ENCODE peak calls at places on chromosomes 13 and 19, in ten cellular contexts. One of them, this sample, is unnamed.

GRCh38 chr13:55298201-55298600 is 1842.5 kb upstream of the PRR20A start:
- DNase-seq in tibial nerve: no peak
- DNase-seq in naive thymus-derived CD4-positive, alpha-beta T cell: no peak
- DNase-seq in astrocyte: no peak
- DNase-seq in NT2/D1: no peak
- DNase-seq in heart left ventricle: no peak
- DNase-seq in lung: no peak
- DNase-seq in body of pancreas: no peak
- DNase-seq in CD4-positive, CD25-positive, alpha-beta regulatory T cell: no peak
- DNase-seq in thyroid gland: no peak
- DNase-seq in this sample: no peak

GRCh38 chr19:45506246-45506990 is 861 bp upstream of the VASP start:
- DNase-seq in tibial nerve: peak; percentile 92
- DNase-seq in naive thymus-derived CD4-positive, alpha-beta T cell: peak; percentile 99
- DNase-seq in astrocyte: peak; percentile 81
- DNase-seq in NT2/D1: peak; percentile 84
- DNase-seq in heart left ventricle: peak; percentile 95
- DNase-seq in lung: peak; percentile 96
- DNase-seq in body of pancreas: peak; percentile 96
- DNase-seq in CD4-positive, CD25-positive, alpha-beta regulatory T cell: peak; percentile 92
- DNase-seq in thyroid gland: peak; percentile 95
- DNase-seq in this sample: peak; percentile 99

GRCh38 chr13:59691501-59692066 is 472.1 kb downstream of the DIAPH3 start:
- DNase-seq in tibial nerve: no peak
- DNase-seq in naive thymus-derived CD4-positive, alpha-beta T cell: no peak
- DNase-seq in astrocyte: no peak
- DNase-seq in NT2/D1: no peak
- DNase-seq in heart left ventricle: no peak
- DNase-seq in lung: no peak
- DNase-seq in body of pancreas: no peak
- DNase-seq in CD4-positive, CD25-positive, alpha-beta regulatory T cell: no peak
- DNase-seq in thyroid gland: no peak
- DNase-seq in this sample: no peak

GRCh38 chr19:5137114-5137513 is 168.2 kb downstream of the KDM4B start:
- DNase-seq in tibial nerve: no peak
- DNase-seq in naive thymus-derived CD4-positive, alpha-beta T cell: no peak
- DNase-seq in astrocyte: no peak
- DNase-seq in NT2/D1: no peak
- DNase-seq in heart left ventricle: no peak
- DNase-seq in lung: no peak
- DNase-seq in body of pancreas: no peak
- DNase-seq in CD4-positive, CD25-positive, alpha-beta regulatory T cell: no peak
- DNase-seq in thyroid gland: no peak
- DNase-seq in this sample: no peak

GRCh38 chr13:35699805-35700204 is 223.3 kb upstream of the MAB21L1 start:
- DNase-seq in tibial nerve: peak; percentile 58
- DNase-seq in naive thymus-derived CD4-positive, alpha-beta T cell: no peak
- DNase-seq in astrocyte: peak; percentile 63
- DNase-seq in NT2/D1: no peak
- DNase-seq in heart left ventricle: no peak
- DNase-seq in lung: no peak
- DNase-seq in body of pancreas: no peak
- DNase-seq in CD4-positive, CD25-positive, alpha-beta regulatory T cell: no peak
- DNase-seq in thyroid gland: no peak
- DNase-seq in this sample: no peak

GRCh38 chr19:46753420-46754155 is 7.3 kb upstream of the STRN4 start:
- DNase-seq in tibial nerve: peak; percentile 56
- DNase-seq in naive thymus-derived CD4-positive, alpha-beta T cell: peak; percentile 66
- DNase-seq in astrocyte: no peak
- DNase-seq in NT2/D1: no peak
- DNase-seq in heart left ventricle: no peak
- DNase-seq in lung: peak; percentile 62
- DNase-seq in body of pancreas: peak; percentile 71
- DNase-seq in CD4-positive, CD25-positive, alpha-beta regulatory T cell: peak; percentile 52
- DNase-seq in thyroid gland: peak; percentile 73
- DNase-seq in this sample: peak; percentile 45

GRCh38 chr19:19672816-19673215 is 4.2 kb downstream of the ZNF101 start:
- DNase-seq in tibial nerve: no peak
- DNase-seq in naive thymus-derived CD4-positive, alpha-beta T cell: no peak
- DNase-seq in astrocyte: no peak
- DNase-seq in NT2/D1: no peak
- DNase-seq in heart left ventricle: no peak
- DNase-seq in lung: no peak
- DNase-seq in body of pancreas: no peak
- DNase-seq in CD4-positive, CD25-positive, alpha-beta regulatory T cell: no peak
- DNase-seq in thyroid gland: no peak
- DNase-seq in this sample: no peak

GRCh38 chr19:4567584-4568071 is 8.1 kb upstream of the SEMA6B start:
- DNase-seq in tibial nerve: peak; percentile 74
- DNase-seq in naive thymus-derived CD4-positive, alpha-beta T cell: peak; percentile 65
- DNase-seq in astrocyte: no peak
- DNase-seq in NT2/D1: peak; percentile 63
- DNase-seq in heart left ventricle: peak; percentile 70
- DNase-seq in lung: peak; percentile 51
- DNase-seq in body of pancreas: peak; percentile 57
- DNase-seq in CD4-positive, CD25-positive, alpha-beta regulatory T cell: peak; percentile 38
- DNase-seq in thyroid gland: peak; percentile 41
- DNase-seq in this sample: peak; percentile 47

GRCh38 chr19:16036397-16036925 is 39.8 kb upstream of the TPM4 start:
- DNase-seq in tibial nerve: no peak
- DNase-seq in naive thymus-derived CD4-positive, alpha-beta T cell: no peak
- DNase-seq in astrocyte: no peak
- DNase-seq in NT2/D1: no peak
- DNase-seq in heart left ventricle: no peak
- DNase-seq in lung: no peak
- DNase-seq in body of pancreas: no peak
- DNase-seq in CD4-positive, CD25-positive, alpha-beta regulatory T cell: no peak
- DNase-seq in thyroid gland: no peak
- DNase-seq in this sample: no peak

GRCh38 chr19:38663156-38663651 is 15.8 kb downstream of the ACTN4 start:
- DNase-seq in tibial nerve: no peak
- DNase-seq in naive thymus-derived CD4-positive, alpha-beta T cell: no peak
- DNase-seq in astrocyte: no peak
- DNase-seq in NT2/D1: no peak
- DNase-seq in heart left ventricle: no peak
- DNase-seq in lung: no peak
- DNase-seq in body of pancreas: no peak
- DNase-seq in CD4-positive, CD25-positive, alpha-beta regulatory T cell: no peak
- DNase-seq in thyroid gland: no peak
- DNase-seq in this sample: no peak

GRCh38 chr19:38665219-38665931 is 17.9 kb downstream of the ACTN4 start:
- DNase-seq in tibial nerve: no peak
- DNase-seq in naive thymus-derived CD4-positive, alpha-beta T cell: no peak
- DNase-seq in astrocyte: no peak
- DNase-seq in NT2/D1: no peak
- DNase-seq in heart left ventricle: no peak
- DNase-seq in lung: no peak
- DNase-seq in body of pancreas: no peak
- DNase-seq in CD4-positive, CD25-positive, alpha-beta regulatory T cell: no peak
- DNase-seq in thyroid gland: no peak
- DNase-seq in this sample: no peak

GRCh38 chr19:38663957-38664502 is 16.6 kb downstream of the ACTN4 start:
- DNase-seq in tibial nerve: no peak
- DNase-seq in naive thymus-derived CD4-positive, alpha-beta T cell: no peak
- DNase-seq in astrocyte: no peak
- DNase-seq in NT2/D1: no peak
- DNase-seq in heart left ventricle: peak; percentile 81
- DNase-seq in lung: no peak
- DNase-seq in body of pancreas: no peak
- DNase-seq in CD4-positive, CD25-positive, alpha-beta regulatory T cell: no peak
- DNase-seq in thyroid gland: peak; percentile 57
- DNase-seq in this sample: no peak

GRCh38 chr19:38665950-38666661 is 18.7 kb downstream of the ACTN4 start:
- DNase-seq in tibial nerve: peak; percentile 65
- DNase-seq in naive thymus-derived CD4-positive, alpha-beta T cell: no peak
- DNase-seq in astrocyte: peak; percentile 64
- DNase-seq in NT2/D1: peak; percentile 77
- DNase-seq in heart left ventricle: peak; percentile 82
- DNase-seq in lung: peak; percentile 83
- DNase-seq in body of pancreas: peak; percentile 70
- DNase-seq in CD4-positive, CD25-positive, alpha-beta regulatory T cell: no peak
- DNase-seq in thyroid gland: peak; percentile 78
- DNase-seq in this sample: no peak

GRCh38 chr19:38664503-38665211 is 17.2 kb downstream of the ACTN4 start:
- DNase-seq in tibial nerve: no peak
- DNase-seq in naive thymus-derived CD4-positive, alpha-beta T cell: no peak
- DNase-seq in astrocyte: no peak
- DNase-seq in NT2/D1: no peak
- DNase-seq in heart left ventricle: peak; percentile 60
- DNase-seq in lung: no peak
- DNase-seq in body of pancreas: no peak
- DNase-seq in CD4-positive, CD25-positive, alpha-beta regulatory T cell: no peak
- DNase-seq in thyroid gland: no peak
- DNase-seq in this sample: no peak
- H3K4me1 ChIP-seq in tibial nerve: peaks cover 81% of the 10 kb centered on the region
- H3K4me1 ChIP-seq in naive thymus-derived CD4-positive, alpha-beta T cell: peaks cover 30% of the 10 kb centered on the region
- H3K4me1 ChIP-seq in astrocyte: peaks cover 86% of the 10 kb centered on the region
- H3K4me1 ChIP-seq in NT2/D1: peaks cover 22% of the 10 kb centered on the region
- H3K4me1 ChIP-seq in heart left ventricle: peaks cover 54% of the 10 kb centered on the region
- H3K4me1 ChIP-seq in lung: peaks cover 65% of the 10 kb centered on the region
- H3K4me1 ChIP-seq in body of pancreas: peaks cover 100% of the 10 kb centered on the region
- H3K4me1 ChIP-seq in CD4-positive, CD25-positive, alpha-beta regulatory T cell: peaks cover 82% of the 10 kb centered on the region
- H3K4me1 ChIP-seq in thyroid gland: peaks cover 100% of the 10 kb centered on the region
- H3K4me1 ChIP-seq in this sample: peaks cover 83% of the 10 kb centered on the region

GRCh38 chr13:46609052-46609451 is 56.1 kb downstream of the LRCH1 start:
- DNase-seq in tibial nerve: no peak
- DNase-seq in naive thymus-derived CD4-positive, alpha-beta T cell: no peak
- DNase-seq in astrocyte: no peak
- DNase-seq in NT2/D1: no peak
- DNase-seq in heart left ventricle: no peak
- DNase-seq in lung: no peak
- DNase-seq in body of pancreas: no peak
- DNase-seq in CD4-positive, CD25-positive, alpha-beta regulatory T cell: no peak
- DNase-seq in thyroid gland: no peak
- DNase-seq in this sample: no peak

GRCh38 chr13:46612258-46612657 is 59.3 kb downstream of the LRCH1 start:
- DNase-seq in tibial nerve: no peak
- DNase-seq in naive thymus-derived CD4-positive, alpha-beta T cell: no peak
- DNase-seq in astrocyte: no peak
- DNase-seq in NT2/D1: no peak
- DNase-seq in heart left ventricle: no peak
- DNase-seq in lung: no peak
- DNase-seq in body of pancreas: no peak
- DNase-seq in CD4-positive, CD25-positive, alpha-beta regulatory T cell: no peak
- DNase-seq in thyroid gland: no peak
- DNase-seq in this sample: no peak

GRCh38 chr13:46607768-46608553 is 55.0 kb downstream of the LRCH1 start:
- DNase-seq in tibial nerve: no peak
- DNase-seq in naive thymus-derived CD4-positive, alpha-beta T cell: no peak
- DNase-seq in astrocyte: no peak
- DNase-seq in NT2/D1: no peak
- DNase-seq in heart left ventricle: no peak
- DNase-seq in lung: no peak
- DNase-seq in body of pancreas: no peak
- DNase-seq in CD4-positive, CD25-positive, alpha-beta regulatory T cell: no peak
- DNase-seq in thyroid gland: no peak
- DNase-seq in this sample: no peak

GRCh38 chr13:46606915-46607413 is 54.0 kb downstream of the LRCH1 start:
- DNase-seq in tibial nerve: no peak
- DNase-seq in naive thymus-derived CD4-positive, alpha-beta T cell: no peak
- DNase-seq in astrocyte: no peak
- DNase-seq in NT2/D1: no peak
- DNase-seq in heart left ventricle: no peak
- DNase-seq in lung: no peak
- DNase-seq in body of pancreas: no peak
- DNase-seq in CD4-positive, CD25-positive, alpha-beta regulatory T cell: no peak
- DNase-seq in thyroid gland: no peak
- DNase-seq in this sample: no peak

GRCh38 chr13:46609726-46610125 is 56.8 kb downstream of the LRCH1 start:
- DNase-seq in tibial nerve: no peak
- DNase-seq in naive thymus-derived CD4-positive, alpha-beta T cell: no peak
- DNase-seq in astrocyte: no peak
- DNase-seq in NT2/D1: no peak
- DNase-seq in heart left ventricle: no peak
- DNase-seq in lung: no peak
- DNase-seq in body of pancreas: no peak
- DNase-seq in CD4-positive, CD25-positive, alpha-beta regulatory T cell: no peak
- DNase-seq in thyroid gland: no peak
- DNase-seq in this sample: no peak
- H3K4me1 ChIP-seq in tibial nerve: peaks cover 20% of the 10 kb centered on the region
- H3K4me1 ChIP-seq in naive thymus-derived CD4-positive, alpha-beta T cell: no peaks in the 10 kb centered on the region
- H3K4me1 ChIP-seq in astrocyte: peaks cover 11% of the 10 kb centered on the region
- H3K4me1 ChIP-seq in NT2/D1: no peaks in the 10 kb centered on the region
- H3K4me1 ChIP-seq in heart left ventricle: peaks cover 10% of the 10 kb centered on the region
- H3K4me1 ChIP-seq in lung: peaks cover 23% of the 10 kb centered on the region
- H3K4me1 ChIP-seq in body of pancreas: peaks cover 29% of the 10 kb centered on the region
- H3K4me1 ChIP-seq in CD4-positive, CD25-positive, alpha-beta regulatory T cell: peaks cover 3% of the 10 kb centered on the region
- H3K4me1 ChIP-seq in thyroid gland: peaks cover 33% of the 10 kb centered on the region
- H3K4me1 ChIP-seq in this sample: peaks cover 19% of the 10 kb centered on the region

GRCh38 chr13:110228936-110229904 is 77.7 kb downstream of the COL4A1 start:
- DNase-seq in tibial nerve: no peak
- DNase-seq in naive thymus-derived CD4-positive, alpha-beta T cell: no peak
- DNase-seq in astrocyte: no peak
- DNase-seq in NT2/D1: no peak
- DNase-seq in heart left ventricle: no peak
- DNase-seq in lung: no peak
- DNase-seq in body of pancreas: no peak
- DNase-seq in CD4-positive, CD25-positive, alpha-beta regulatory T cell: no peak
- DNase-seq in thyroid gland: no peak
- DNase-seq in this sample: no peak

GRCh38 chr13:110227864-110228643 is 78.9 kb downstream of the COL4A1 start:
- DNase-seq in tibial nerve: no peak
- DNase-seq in naive thymus-derived CD4-positive, alpha-beta T cell: no peak
- DNase-seq in astrocyte: no peak
- DNase-seq in NT2/D1: no peak
- DNase-seq in heart left ventricle: no peak
- DNase-seq in lung: no peak
- DNase-seq in body of pancreas: no peak
- DNase-seq in CD4-positive, CD25-positive, alpha-beta regulatory T cell: no peak
- DNase-seq in thyroid gland: no peak
- DNase-seq in this sample: no peak

GRCh38 chr13:110231348-110232047 is 75.5 kb downstream of the COL4A1 start:
- DNase-seq in tibial nerve: no peak
- DNase-seq in naive thymus-derived CD4-positive, alpha-beta T cell: no peak
- DNase-seq in astrocyte: no peak
- DNase-seq in NT2/D1: no peak
- DNase-seq in heart left ventricle: no peak
- DNase-seq in lung: no peak
- DNase-seq in body of pancreas: no peak
- DNase-seq in CD4-positive, CD25-positive, alpha-beta regulatory T cell: no peak
- DNase-seq in thyroid gland: no peak
- DNase-seq in this sample: no peak

GRCh38 chr13:110230661-110231347 is 76.2 kb downstream of the COL4A1 start:
- DNase-seq in tibial nerve: no peak
- DNase-seq in naive thymus-derived CD4-positive, alpha-beta T cell: no peak
- DNase-seq in astrocyte: no peak
- DNase-seq in NT2/D1: no peak
- DNase-seq in heart left ventricle: no peak
- DNase-seq in lung: no peak
- DNase-seq in body of pancreas: no peak
- DNase-seq in CD4-positive, CD25-positive, alpha-beta regulatory T cell: no peak
- DNase-seq in thyroid gland: no peak
- DNase-seq in this sample: no peak

GRCh38 chr13:110229905-110230563 is 76.9 kb downstream of the COL4A1 start:
- DNase-seq in tibial nerve: no peak
- DNase-seq in naive thymus-derived CD4-positive, alpha-beta T cell: no peak
- DNase-seq in astrocyte: no peak
- DNase-seq in NT2/D1: no peak
- DNase-seq in heart left ventricle: no peak
- DNase-seq in lung: no peak
- DNase-seq in body of pancreas: no peak
- DNase-seq in CD4-positive, CD25-positive, alpha-beta regulatory T cell: no peak
- DNase-seq in thyroid gland: no peak
- DNase-seq in this sample: no peak
- H3K4me1 ChIP-seq in tibial nerve: peaks cover 21% of the 10 kb centered on the region
- H3K4me1 ChIP-seq in naive thymus-derived CD4-positive, alpha-beta T cell: no peaks in the 10 kb centered on the region
- H3K4me1 ChIP-seq in astrocyte: peaks cover 38% of the 10 kb centered on the region
- H3K4me1 ChIP-seq in NT2/D1: no peaks in the 10 kb centered on the region
- H3K4me1 ChIP-seq in heart left ventricle: peaks cover 18% of the 10 kb centered on the region
- H3K4me1 ChIP-seq in lung: peaks cover 33% of the 10 kb centered on the region
- H3K4me1 ChIP-seq in body of pancreas: peaks cover 5% of the 10 kb centered on the region
- H3K4me1 ChIP-seq in CD4-positive, CD25-positive, alpha-beta regulatory T cell: no peaks in the 10 kb centered on the region
- H3K4me1 ChIP-seq in thyroid gland: peaks cover 20% of the 10 kb centered on the region
- H3K4me1 ChIP-seq in this sample: no peaks in the 10 kb centered on the region

GRCh38 chr19:51256053-51256682 is 5.3 kb downstream of the SIGLECL1 start:
- DNase-seq in tibial nerve: no peak
- DNase-seq in naive thymus-derived CD4-positive, alpha-beta T cell: no peak
- DNase-seq in astrocyte: no peak
- DNase-seq in NT2/D1: no peak
- DNase-seq in heart left ventricle: no peak
- DNase-seq in lung: no peak
- DNase-seq in body of pancreas: no peak
- DNase-seq in CD4-positive, CD25-positive, alpha-beta regulatory T cell: no peak
- DNase-seq in thyroid gland: no peak
- DNase-seq in this sample: no peak
- H3K4me1 ChIP-seq in tibial nerve: no peaks in the 10 kb centered on the region
- H3K4me1 ChIP-seq in naive thymus-derived CD4-positive, alpha-beta T cell: no peaks in the 10 kb centered on the region
- H3K4me1 ChIP-seq in astrocyte: no peaks in the 10 kb centered on the region
- H3K4me1 ChIP-seq in NT2/D1: peaks cover 2% of the 10 kb centered on the region
- H3K4me1 ChIP-seq in heart left ventricle: no peaks in the 10 kb centered on the region
- H3K4me1 ChIP-seq in lung: no peaks in the 10 kb centered on the region
- H3K4me1 ChIP-seq in body of pancreas: no peaks in the 10 kb centered on the region
- H3K4me1 ChIP-seq in CD4-positive, CD25-positive, alpha-beta regulatory T cell: peaks cover 36% of the 10 kb centered on the region
- H3K4me1 ChIP-seq in thyroid gland: no peaks in the 10 kb centered on the region
- H3K4me1 ChIP-seq in this sample: no peaks in the 10 kb centered on the region